ENCODE peak calls at places on chromosomes 11 and 22, in seven cellular contexts. One of them, this sample, is unnamed.

GRCh38 chr11:103949781-103950180 is 86.7 kb upstream of the DDI1 start:
- DNase-seq in astrocyte of the spinal cord: no peak
- DNase-seq in fibroblast of lung: peak
- DNase-seq in ovary: no peak
- DNase-seq in dorsolateral prefrontal cortex: no peak
- DNase-seq in progenitor cell of endocrine pancreas: no peak
- DNase-seq in HCT116: no peak
- DNase-seq in this sample: no peak

GRCh38 chr11:108786281-108786990 is 121.6 kb downstream of the DDX10 start:
- DNase-seq in fibroblast of lung: peak
- DNase-seq in HCT116: no peak
- DNase-seq in ovary: no peak
- DNase-seq in astrocyte of the spinal cord: no peak
- DNase-seq in progenitor cell of endocrine pancreas: no peak
- DNase-seq in dorsolateral prefrontal cortex: no peak
- DNase-seq in this sample: no peak

GRCh38 chr11:111044751-111045407 is 200.6 kb upstream of the POU2AF2 start:
- DNase-seq in dorsolateral prefrontal cortex: no peak
- DNase-seq in progenitor cell of endocrine pancreas: no peak
- DNase-seq in ovary: no peak
- DNase-seq in fibroblast of lung: no peak
- DNase-seq in HCT116: no peak
- DNase-seq in astrocyte of the spinal cord: no peak
- DNase-seq in this sample: no peak

GRCh38 chr11:95676280-95676679 is 113.3 kb downstream of the FAM76B start:
- DNase-seq in ovary: no peak
- DNase-seq in astrocyte of the spinal cord: no peak
- DNase-seq in dorsolateral prefrontal cortex: no peak
- DNase-seq in progenitor cell of endocrine pancreas: no peak
- DNase-seq in fibroblast of lung: no peak
- DNase-seq in HCT116: no peak
- DNase-seq in this sample: no peak

GRCh38 chr22:39727541-39727940 is 157.0 kb downstream of the CACNA1I start:
- DNase-seq in astrocyte of the spinal cord: no peak
- DNase-seq in ovary: no peak
- DNase-seq in dorsolateral prefrontal cortex: no peak
- DNase-seq in progenitor cell of endocrine pancreas: no peak
- DNase-seq in fibroblast of lung: peak
- DNase-seq in HCT116: no peak
- DNase-seq in this sample: no peak

GRCh38 chr11:76793391-76793811 is 10.2 kb downstream of the TSKU start:
- DNase-seq in astrocyte of the spinal cord: peak
- DNase-seq in fibroblast of lung: no peak
- DNase-seq in progenitor cell of endocrine pancreas: no peak
- DNase-seq in HCT116: no peak
- DNase-seq in ovary: no peak
- DNase-seq in dorsolateral prefrontal cortex: no peak
- DNase-seq in this sample: no peak

GRCh38 chr11:34317038-34317360 is 40.8 kb downstream of the ABTB2 start:
- DNase-seq in dorsolateral prefrontal cortex: no peak
- DNase-seq in progenitor cell of endocrine pancreas: no peak
- DNase-seq in fibroblast of lung: no peak
- DNase-seq in astrocyte of the spinal cord: no peak
- DNase-seq in ovary: no peak
- DNase-seq in HCT116: no peak
- DNase-seq in this sample: no peak

GRCh38 chr11:2446590-2447252 is 1.9 kb downstream of the KCNQ1 start:
- DNase-seq in progenitor cell of endocrine pancreas: no peak
- DNase-seq in HCT116: no peak
- DNase-seq in astrocyte of the spinal cord: no peak
- DNase-seq in dorsolateral prefrontal cortex: no peak
- DNase-seq in ovary: no peak
- DNase-seq in fibroblast of lung: no peak
- DNase-seq in this sample: peak

GRCh38 chr11:107780775-107781174 is 68.9 kb upstream of the SLN start:
- DNase-seq in fibroblast of lung: peak
- DNase-seq in progenitor cell of endocrine pancreas: no peak
- DNase-seq in dorsolateral prefrontal cortex: no peak
- DNase-seq in astrocyte of the spinal cord: no peak
- DNase-seq in HCT116: no peak
- DNase-seq in ovary: no peak
- DNase-seq in this sample: no peak
- TF ChIP-seq CTCF in fibroblast of lung: no peak
- TF ChIP-seq CTCF in progenitor cell of endocrine pancreas: no peak
- TF ChIP-seq CTCF in dorsolateral prefrontal cortex: no peak
- TF ChIP-seq CTCF in astrocyte of the spinal cord: no peak
- TF ChIP-seq CTCF in HCT116: peak
- TF ChIP-seq CTCF in ovary: no peak
- TF ChIP-seq CTCF in this sample: no peak

DNA sequence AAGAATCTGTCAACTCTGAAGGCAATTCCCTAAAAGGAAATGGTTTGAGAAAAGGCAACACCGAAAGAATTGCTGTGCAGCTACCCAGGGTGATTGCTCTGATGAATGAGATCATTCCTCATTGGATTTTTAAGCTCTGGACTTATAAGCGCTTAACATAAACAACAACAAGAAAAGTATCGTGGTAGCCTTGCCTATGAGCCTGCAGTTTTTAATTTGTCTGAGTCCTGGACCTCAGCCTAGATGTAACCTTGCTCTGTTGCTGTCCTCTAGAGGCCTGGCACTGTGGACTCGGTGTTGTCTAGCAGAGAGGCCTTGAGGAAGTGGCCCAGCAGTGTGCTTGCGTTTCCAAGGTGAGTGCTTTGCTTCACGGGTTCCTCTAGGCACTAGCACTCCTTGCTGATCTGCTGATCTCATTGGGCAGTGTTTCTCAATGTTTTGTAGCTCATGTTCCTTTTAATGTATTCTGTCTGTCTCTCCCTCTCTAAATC is 20.4 kb downstream of the CCDC81 start:
- DNase-seq in progenitor cell of endocrine pancreas: no peak
- DNase-seq in fibroblast of lung: peak
- DNase-seq in ovary: peak
- DNase-seq in dorsolateral prefrontal cortex: no peak
- DNase-seq in HCT116: no peak
- DNase-seq in astrocyte of the spinal cord: peak
- DNase-seq in this sample: no peak
- TF ChIP-seq CTCF in progenitor cell of endocrine pancreas: no peak
- TF ChIP-seq CTCF in fibroblast of lung: no peak
- TF ChIP-seq CTCF in ovary: no peak
- TF ChIP-seq CTCF in dorsolateral prefrontal cortex: no peak
- TF ChIP-seq CTCF in HCT116: no peak
- TF ChIP-seq CTCF in astrocyte of the spinal cord: no peak
- TF ChIP-seq CTCF in this sample: no peak

DNA sequence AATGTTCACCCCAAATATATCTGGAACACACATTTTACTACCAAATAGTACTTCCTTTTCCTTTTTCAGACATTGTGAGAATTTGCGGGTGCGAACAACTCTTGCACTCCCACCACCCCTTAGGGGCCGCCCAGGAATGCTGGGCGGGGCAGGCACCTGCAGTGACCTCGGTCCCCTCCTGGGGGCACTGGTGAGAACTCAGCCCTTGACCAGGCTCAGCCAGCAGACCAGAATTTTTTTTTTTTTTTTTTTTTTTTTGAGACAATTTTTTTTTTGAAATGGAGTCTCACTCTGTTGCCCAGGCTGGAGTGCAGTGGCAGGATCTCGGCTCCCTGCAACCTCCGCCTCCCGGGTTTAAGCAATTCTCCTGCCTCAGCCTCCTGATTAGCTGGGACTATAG is 75.8 kb downstream of the ARHGAP8 start:
- DNase-seq in dorsolateral prefrontal cortex: no peak
- DNase-seq in astrocyte of the spinal cord: no peak
- DNase-seq in HCT116: no peak
- DNase-seq in ovary: no peak
- DNase-seq in progenitor cell of endocrine pancreas: no peak
- DNase-seq in fibroblast of lung: no peak
- DNase-seq in this sample: peak
- TF ChIP-seq CTCF in dorsolateral prefrontal cortex: peak
- TF ChIP-seq CTCF in astrocyte of the spinal cord: peak
- TF ChIP-seq CTCF in HCT116: no peak
- TF ChIP-seq CTCF in ovary: no peak
- TF ChIP-seq CTCF in progenitor cell of endocrine pancreas: peak
- TF ChIP-seq CTCF in fibroblast of lung: peak
- TF ChIP-seq CTCF in this sample: peak

GRCh38 chr11:123231263-123231662 is 36.2 kb upstream of the CLMP start:
- DNase-seq in progenitor cell of endocrine pancreas: no peak
- DNase-seq in ovary: no peak
- DNase-seq in dorsolateral prefrontal cortex: no peak
- DNase-seq in HCT116: no peak
- DNase-seq in astrocyte of the spinal cord: no peak
- DNase-seq in fibroblast of lung: no peak
- DNase-seq in this sample: no peak
- TF ChIP-seq CTCF in progenitor cell of endocrine pancreas: no peak
- TF ChIP-seq CTCF in ovary: no peak
- TF ChIP-seq CTCF in dorsolateral prefrontal cortex: no peak
- TF ChIP-seq CTCF in HCT116: no peak
- TF ChIP-seq CTCF in astrocyte of the spinal cord: no peak
- TF ChIP-seq CTCF in fibroblast of lung: no peak
- TF ChIP-seq CTCF in this sample: no peak

DNA sequence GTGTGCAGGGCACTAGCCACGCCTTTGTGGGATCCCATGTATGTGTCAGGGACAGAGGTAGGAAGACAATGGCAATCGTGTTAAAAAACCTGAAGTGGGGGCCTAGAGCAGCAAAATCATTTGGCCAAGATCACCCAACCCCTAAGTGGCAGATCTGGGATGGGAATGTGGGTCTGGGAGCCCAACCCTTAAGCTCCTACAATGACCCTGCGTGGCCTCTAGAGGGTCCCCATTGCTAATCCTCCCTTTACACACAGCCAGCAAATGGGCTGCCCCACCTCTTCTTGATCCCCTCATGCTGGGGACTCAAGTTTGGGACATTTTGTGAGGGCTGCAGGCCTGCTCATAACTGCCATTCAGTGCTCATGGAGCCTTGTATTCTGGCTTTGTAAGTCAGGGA is 73.2 kb upstream of the SUSD2 start:
- DNase-seq in HCT116: no peak
- DNase-seq in astrocyte of the spinal cord: no peak
- DNase-seq in dorsolateral prefrontal cortex: no peak
- DNase-seq in progenitor cell of endocrine pancreas: no peak
- DNase-seq in fibroblast of lung: no peak
- DNase-seq in ovary: no peak
- DNase-seq in this sample: no peak
- TF ChIP-seq CTCF in HCT116: no peak
- TF ChIP-seq CTCF in astrocyte of the spinal cord: no peak
- TF ChIP-seq CTCF in dorsolateral prefrontal cortex: no peak
- TF ChIP-seq CTCF in progenitor cell of endocrine pancreas: peak
- TF ChIP-seq CTCF in fibroblast of lung: no peak
- TF ChIP-seq CTCF in ovary: peak
- TF ChIP-seq CTCF in this sample: no peak

GRCh38 chr11:67483901-67484665 is 1.3 kb downstream of the AIP start:
- DNase-seq in fibroblast of lung: no peak
- DNase-seq in astrocyte of the spinal cord: no peak
- DNase-seq in ovary: no peak
- DNase-seq in progenitor cell of endocrine pancreas: no peak
- DNase-seq in HCT116: no peak
- DNase-seq in dorsolateral prefrontal cortex: no peak
- DNase-seq in this sample: no peak

GRCh38 chr11:67482275-67482735 is 521 bp upstream of the AIP start:
- DNase-seq in HCT116: no peak
- DNase-seq in fibroblast of lung: no peak
- DNase-seq in astrocyte of the spinal cord: no peak
- DNase-seq in ovary: no peak
- DNase-seq in progenitor cell of endocrine pancreas: no peak
- DNase-seq in dorsolateral prefrontal cortex: no peak
- DNase-seq in this sample: no peak

GRCh38 chr11:67482736-67483497 is at the start of gene AIP:
- DNase-seq in ovary: peak
- DNase-seq in dorsolateral prefrontal cortex: peak
- DNase-seq in HCT116: peak
- DNase-seq in fibroblast of lung: peak
- DNase-seq in astrocyte of the spinal cord: peak
- DNase-seq in progenitor cell of endocrine pancreas: peak
- DNase-seq in this sample: peak

GRCh38 chr11:67484847-67485311 is 2.1 kb downstream of the AIP start:
- DNase-seq in HCT116: no peak
- DNase-seq in astrocyte of the spinal cord: no peak
- DNase-seq in fibroblast of lung: no peak
- DNase-seq in ovary: no peak
- DNase-seq in progenitor cell of endocrine pancreas: no peak
- DNase-seq in dorsolateral prefrontal cortex: no peak
- DNase-seq in this sample: no peak

DNA sequence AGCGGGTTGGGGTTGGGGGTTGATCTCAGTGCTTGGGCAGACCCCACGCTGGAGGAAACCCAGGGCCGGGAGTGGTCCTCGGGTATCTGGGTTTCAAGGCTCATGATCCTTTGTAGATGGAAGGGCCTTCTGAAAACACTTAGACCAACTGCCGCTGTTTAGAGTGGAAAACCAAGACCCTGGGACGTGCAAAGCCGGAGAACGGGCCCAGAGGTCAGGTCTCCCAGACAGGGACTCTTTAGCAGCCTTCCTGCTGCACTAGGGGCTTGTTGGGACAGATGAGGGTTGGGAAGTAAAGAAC is 622 bp downstream of the AIP start:
- DNase-seq in HCT116: no peak
- DNase-seq in astrocyte of the spinal cord: no peak
- DNase-seq in fibroblast of lung: no peak
- DNase-seq in ovary: no peak
- DNase-seq in progenitor cell of endocrine pancreas: no peak
- DNase-seq in dorsolateral prefrontal cortex: no peak
- DNase-seq in this sample: no peak
- TF ChIP-seq CTCF in HCT116: no peak
- TF ChIP-seq CTCF in astrocyte of the spinal cord: no peak
- TF ChIP-seq CTCF in fibroblast of lung: no peak
- TF ChIP-seq CTCF in ovary: no peak
- TF ChIP-seq CTCF in progenitor cell of endocrine pancreas: no peak
- TF ChIP-seq CTCF in dorsolateral prefrontal cortex: no peak
- TF ChIP-seq CTCF in this sample: no peak

GRCh38 chr11:122023614-122024250 is 92.3 kb downstream of the BLID start:
- DNase-seq in progenitor cell of endocrine pancreas: no peak
- DNase-seq in astrocyte of the spinal cord: no peak
- DNase-seq in dorsolateral prefrontal cortex: no peak
- DNase-seq in fibroblast of lung: no peak
- DNase-seq in ovary: no peak
- DNase-seq in HCT116: no peak
- DNase-seq in this sample: no peak
- TF ChIP-seq CTCF in progenitor cell of endocrine pancreas: no peak
- TF ChIP-seq CTCF in astrocyte of the spinal cord: peak
- TF ChIP-seq CTCF in dorsolateral prefrontal cortex: peak
- TF ChIP-seq CTCF in fibroblast of lung: peak
- TF ChIP-seq CTCF in ovary: peak
- TF ChIP-seq CTCF in HCT116: no peak
- TF ChIP-seq CTCF in this sample: no peak

DNA sequence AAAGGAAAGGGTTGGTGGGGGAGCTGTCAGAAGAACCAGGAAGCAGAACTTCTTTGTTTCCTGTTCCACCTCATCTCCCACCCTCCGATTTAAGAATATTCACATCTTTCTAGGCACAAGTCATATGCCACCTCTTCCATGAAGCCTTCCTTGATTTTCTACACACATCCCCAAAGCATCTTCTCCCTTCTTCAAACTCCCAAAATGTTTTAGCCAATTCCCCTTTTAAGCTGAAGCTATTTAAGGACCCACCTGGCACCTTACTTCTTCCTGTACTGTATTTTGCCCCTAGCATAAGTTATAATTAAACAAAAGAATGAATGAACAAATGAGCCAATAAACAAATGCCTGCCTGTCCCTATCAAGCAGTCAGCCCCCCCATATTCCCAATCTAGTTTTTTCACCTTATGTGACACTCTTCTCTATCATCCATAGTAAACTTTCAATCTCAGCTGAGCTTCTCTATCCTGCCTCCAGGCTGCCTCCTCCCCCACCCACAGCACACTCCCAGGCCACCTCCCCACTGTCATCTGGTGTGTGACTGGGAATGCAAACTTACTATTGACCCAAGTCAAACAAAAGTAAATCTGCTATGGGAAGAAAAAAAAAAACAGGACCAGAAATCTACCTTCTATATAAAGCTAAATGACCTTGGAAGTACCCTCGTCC is 3.9 kb downstream of the TNKS1BP1 start:
- DNase-seq in HCT116: no peak
- DNase-seq in astrocyte of the spinal cord: no peak
- DNase-seq in fibroblast of lung: no peak
- DNase-seq in dorsolateral prefrontal cortex: no peak
- DNase-seq in progenitor cell of endocrine pancreas: no peak
- DNase-seq in ovary: no peak
- DNase-seq in this sample: no peak
- TF ChIP-seq CTCF in HCT116: no peak
- TF ChIP-seq CTCF in astrocyte of the spinal cord: no peak
- TF ChIP-seq CTCF in fibroblast of lung: no peak
- TF ChIP-seq CTCF in dorsolateral prefrontal cortex: no peak
- TF ChIP-seq CTCF in progenitor cell of endocrine pancreas: no peak
- TF ChIP-seq CTCF in ovary: no peak
- TF ChIP-seq CTCF in this sample: no peak